ENCODE peak calls at places on chromosomes 11 and 22, in six cellular contexts. One of them, this sample, is unnamed.

GRCh38 chr11:127063191-127063590 is 62.6 kb upstream of the KIRREL3 start:
- DNase-seq in fibroblast of lung: no peak
- DNase-seq in GM23338: no peak
- DNase-seq in K562: no peak
- DNase-seq in H1: no peak
- DNase-seq in HepG2: no peak
- DNase-seq in this sample: no peak

GRCh38 chr11:45771194-45771941 is 33.6 kb upstream of the SLC35C1 start:
- DNase-seq in fibroblast of lung: peak
- DNase-seq in GM23338: peak
- DNase-seq in K562: peak
- DNase-seq in H1: peak
- DNase-seq in HepG2: peak
- DNase-seq in this sample: peak

GRCh38 chr22:38572065-38572464 is 2.1 kb upstream of the DMC1 start:
- DNase-seq in fibroblast of lung: peak
- DNase-seq in GM23338: peak
- DNase-seq in K562: peak
- DNase-seq in H1: peak
- DNase-seq in HepG2: peak
- DNase-seq in this sample: peak

GRCh38 chr11:96222102-96222501 is 120.9 kb downstream of the MAML2 start:
- DNase-seq in fibroblast of lung: no peak
- DNase-seq in GM23338: no peak
- DNase-seq in K562: no peak
- DNase-seq in H1: no peak
- DNase-seq in HepG2: no peak
- DNase-seq in this sample: no peak

GRCh38 chr11:103870821-103871309 is 165.6 kb upstream of the DDI1 start:
- DNase-seq in fibroblast of lung: peak
- DNase-seq in GM23338: no peak
- DNase-seq in K562: no peak
- DNase-seq in H1: no peak
- DNase-seq in HepG2: no peak
- DNase-seq in this sample: no peak

GRCh38 chr11:119907934-119908760 is 179.1 kb upstream of the NECTIN1 start:
- DNase-seq in fibroblast of lung: no peak
- DNase-seq in GM23338: no peak
- DNase-seq in K562: no peak
- DNase-seq in H1: no peak
- DNase-seq in HepG2: no peak
- DNase-seq in this sample: no peak

GRCh38 chr11:60947666-60948065 is 4.3 kb downstream of the SLC15A3 start:
- DNase-seq in fibroblast of lung: no peak
- DNase-seq in GM23338: peak
- DNase-seq in K562: no peak
- DNase-seq in H1: no peak
- DNase-seq in HepG2: no peak
- DNase-seq in this sample: no peak

GRCh38 chr11:95095858-95096587 is 6.4 kb downstream of the ENDOD1 start:
- DNase-seq in fibroblast of lung: peak
- DNase-seq in GM23338: no peak
- DNase-seq in K562: no peak
- DNase-seq in H1: no peak
- DNase-seq in HepG2: no peak
- DNase-seq in this sample: no peak

GRCh38 chr22:32044913-32045312 is 1.9 kb downstream of the SLC5A1 start:
- DNase-seq in fibroblast of lung: no peak
- DNase-seq in GM23338: no peak
- DNase-seq in K562: no peak
- DNase-seq in H1: no peak
- DNase-seq in HepG2: no peak
- DNase-seq in this sample: no peak

GRCh38 chr11:100930185-100930778 is 199.3 kb downstream of the PGR start:
- DNase-seq in fibroblast of lung: peak
- DNase-seq in GM23338: peak
- DNase-seq in K562: peak
- DNase-seq in H1: no peak
- DNase-seq in HepG2: peak
- DNase-seq in this sample: no peak

GRCh38 chr11:102495161-102496042 is 35.1 kb downstream of the MMP7 start:
- DNase-seq in fibroblast of lung: peak
- DNase-seq in GM23338: peak
- DNase-seq in K562: peak
- DNase-seq in H1: peak
- DNase-seq in HepG2: peak
- DNase-seq in this sample: peak

GRCh38 chr11:105582497-105582896 is 27.4 kb upstream of the GRIA4 start:
- DNase-seq in fibroblast of lung: no peak
- DNase-seq in GM23338: no peak
- DNase-seq in K562: no peak
- DNase-seq in H1: no peak
- DNase-seq in HepG2: no peak
- DNase-seq in this sample: no peak

GRCh38 chr22:37485006-37485713 is 1.0 kb downstream of the MFNG start:
- DNase-seq in fibroblast of lung: no peak
- DNase-seq in GM23338: no peak
- DNase-seq in K562: no peak
- DNase-seq in H1: no peak
- DNase-seq in HepG2: no peak
- DNase-seq in this sample: no peak

GRCh38 chr11:125995313-125995712 is 49.5 kb downstream of the VSIG10L2 start:
- DNase-seq in fibroblast of lung: no peak
- DNase-seq in GM23338: no peak
- DNase-seq in K562: no peak
- DNase-seq in H1: no peak
- DNase-seq in HepG2: no peak
- DNase-seq in this sample: no peak

GRCh38 chr11:23336961-23337360 is 476.7 kb upstream of the CCDC179 start:
- DNase-seq in fibroblast of lung: no peak
- DNase-seq in GM23338: no peak
- DNase-seq in K562: no peak
- DNase-seq in H1: no peak
- DNase-seq in HepG2: no peak
- DNase-seq in this sample: no peak

GRCh38 chr11:39361557-39361956 is 2097.9 kb downstream of the LRRC4C start:
- DNase-seq in fibroblast of lung: no peak
- DNase-seq in GM23338: no peak
- DNase-seq in K562: no peak
- DNase-seq in H1: no peak
- DNase-seq in HepG2: no peak
- DNase-seq in this sample: no peak

GRCh38 chr11:11973361-11973800 is 35.0 kb downstream of the DKK3 start:
- DNase-seq in fibroblast of lung: peak
- DNase-seq in GM23338: no peak
- DNase-seq in K562: no peak
- DNase-seq in H1: peak
- DNase-seq in HepG2: no peak
- DNase-seq in this sample: no peak

GRCh38 chr11:70558651-70559050 is 160.3 kb downstream of the CTTN start:
- DNase-seq in fibroblast of lung: no peak
- DNase-seq in GM23338: no peak
- DNase-seq in K562: no peak
- DNase-seq in H1: no peak
- DNase-seq in HepG2: no peak
- DNase-seq in this sample: no peak

GRCh38 chr11:106917973-106918372 is 100.3 kb downstream of the GUCY1A2 start:
- DNase-seq in fibroblast of lung: peak
- DNase-seq in GM23338: peak
- DNase-seq in K562: peak
- DNase-seq in H1: peak
- DNase-seq in HepG2: peak
- DNase-seq in this sample: no peak

GRCh38 chr11:107696140-107696539 is 15.7 kb downstream of the SLN start:
- DNase-seq in fibroblast of lung: peak
- DNase-seq in GM23338: no peak
- DNase-seq in K562: no peak
- DNase-seq in H1: no peak
- DNase-seq in HepG2: no peak
- DNase-seq in this sample: peak

GRCh38 chr11:6557063-6557462 is 46.4 kb downstream of the RRP8 start:
- DNase-seq in fibroblast of lung: no peak
- DNase-seq in GM23338: no peak
- DNase-seq in K562: no peak
- DNase-seq in H1: no peak
- DNase-seq in HepG2: no peak
- DNase-seq in this sample: no peak

DNA sequence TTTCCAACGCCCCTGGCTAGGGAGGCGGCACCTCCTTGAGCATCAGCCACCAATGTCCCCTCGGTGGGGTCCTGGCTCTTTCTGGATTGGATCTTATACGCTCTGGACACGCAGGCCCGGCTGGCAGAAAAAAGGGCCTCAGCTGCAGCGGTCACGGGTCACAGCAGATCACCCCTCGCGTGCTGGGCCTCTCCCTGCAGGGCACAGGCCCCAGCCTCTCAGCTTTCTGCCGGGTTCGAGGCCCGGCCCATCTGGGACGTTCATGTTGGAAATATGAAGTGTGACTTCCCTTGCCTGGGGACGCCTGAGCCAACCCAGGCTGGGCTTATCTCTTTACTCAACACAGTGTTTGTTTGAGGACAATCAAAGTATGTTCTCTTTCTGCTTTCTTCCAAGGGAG is 38.5 kb downstream of the ADAMTS15 start:
- DNase-seq in fibroblast of lung: no peak
- DNase-seq in GM23338: no peak
- DNase-seq in K562: no peak
- DNase-seq in H1: peak
- DNase-seq in HepG2: no peak
- DNase-seq in this sample: no peak
- H3K27ac ChIP-seq in fibroblast of lung: no peak
- H3K27ac ChIP-seq in GM23338: no peak
- H3K27ac ChIP-seq in K562: no peak
- H3K27ac ChIP-seq in H1: no peak
- H3K27ac ChIP-seq in HepG2: no peak
- H3K27ac ChIP-seq in this sample: no peak

GRCh38 chr11:2143652-2144548 is 4.7 kb upstream of the IGF2 start:
- DNase-seq in fibroblast of lung: no peak
- DNase-seq in GM23338: peak
- DNase-seq in K562: peak
- DNase-seq in H1: no peak
- DNase-seq in HepG2: no peak
- DNase-seq in this sample: no peak
- TF ChIP-seq EZH2 in fibroblast of lung: no peak
- TF ChIP-seq EZH2 in GM23338: peak
- TF ChIP-seq EZH2 in K562: no peak
- TF ChIP-seq EZH2 in H1: peak
- TF ChIP-seq EZH2 in HepG2: peak
- TF ChIP-seq EZH2 in this sample: no peak

GRCh38 chr11:62647609-62648005 is 1.2 kb upstream of the GANAB start:
- DNase-seq in fibroblast of lung: no peak
- DNase-seq in GM23338: no peak
- DNase-seq in K562: no peak
- DNase-seq in H1: no peak
- DNase-seq in HepG2: no peak
- DNase-seq in this sample: no peak
- H3K27ac ChIP-seq in fibroblast of lung: no peak
- H3K27ac ChIP-seq in GM23338: no peak
- H3K27ac ChIP-seq in K562: no peak
- H3K27ac ChIP-seq in H1: no peak
- H3K27ac ChIP-seq in HepG2: peak
- H3K27ac ChIP-seq in this sample: no peak

GRCh38 chr22:42612336-42612735 is 2.3 kb downstream of the POLDIP3 start:
- DNase-seq in fibroblast of lung: no peak
- DNase-seq in GM23338: no peak
- DNase-seq in K562: no peak
- DNase-seq in H1: no peak
- DNase-seq in HepG2: no peak
- DNase-seq in this sample: no peak

GRCh38 chr22:42613869-42614268 is 814 bp downstream of the POLDIP3 start:
- DNase-seq in fibroblast of lung: no peak
- DNase-seq in GM23338: no peak
- DNase-seq in K562: no peak
- DNase-seq in H1: no peak
- DNase-seq in HepG2: no peak
- DNase-seq in this sample: no peak

GRCh38 chr22:42617155-42617983 is 2.7 kb upstream of the POLDIP3 start:
- DNase-seq in fibroblast of lung: no peak
- DNase-seq in GM23338: peak
- DNase-seq in K562: no peak
- DNase-seq in H1: no peak
- DNase-seq in HepG2: no peak
- DNase-seq in this sample: no peak

GRCh38 chr22:42615092-42615859 is 593 bp upstream of the POLDIP3 start:
- DNase-seq in fibroblast of lung: peak
- DNase-seq in GM23338: peak
- DNase-seq in K562: peak
- DNase-seq in H1: peak
- DNase-seq in HepG2: peak
- DNase-seq in this sample: peak

GRCh38 chr22:42614312-42615091 is at the start of gene POLDIP3:
- DNase-seq in fibroblast of lung: peak
- DNase-seq in GM23338: peak
- DNase-seq in K562: peak
- DNase-seq in H1: peak
- DNase-seq in HepG2: peak
- DNase-seq in this sample: peak
- TF ChIP-seq EZH2 in fibroblast of lung: no peak
- TF ChIP-seq EZH2 in GM23338: no peak
- TF ChIP-seq EZH2 in K562: no peak
- TF ChIP-seq EZH2 in H1: no peak
- TF ChIP-seq EZH2 in HepG2: no peak
- TF ChIP-seq EZH2 in this sample: no peak

GRCh38 chr22:44298331-44299087 is 14.2 kb downstream of the SHISAL1 start:
- DNase-seq in fibroblast of lung: no peak
- DNase-seq in GM23338: no peak
- DNase-seq in K562: no peak
- DNase-seq in H1: no peak
- DNase-seq in HepG2: no peak
- DNase-seq in this sample: no peak
- H3K27ac ChIP-seq in fibroblast of lung: no peak
- H3K27ac ChIP-seq in GM23338: no peak
- H3K27ac ChIP-seq in K562: no peak
- H3K27ac ChIP-seq in H1: peak
- H3K27ac ChIP-seq in HepG2: no peak
- H3K27ac ChIP-seq in this sample: no peak